ENCODE peak calls at places on chromosome 21, in nine cellular contexts. One of them, this sample, is unnamed.

GRCh38 chr21:39125752-39126485 is 57.3 kb downstream of the PSMG1 start:
- DNase-seq in heart left ventricle: peak
- DNase-seq in mesothelial cell of epicardium: no peak
- DNase-seq in cardiac fibroblast: peak
- DNase-seq in glutamatergic neuron: peak
- DNase-seq in GM20000: peak
- DNase-seq in neural progenitor cell: peak
- DNase-seq in ovary: peak
- DNase-seq in mammary epithelial cell: peak
- DNase-seq in this sample: peak

GRCh38 chr21:19781881-19782652 is 1216.1 kb upstream of the NCAM2 start:
- DNase-seq in heart left ventricle: no peak
- DNase-seq in mesothelial cell of epicardium: no peak
- DNase-seq in cardiac fibroblast: peak
- DNase-seq in glutamatergic neuron: peak
- DNase-seq in GM20000: no peak
- DNase-seq in neural progenitor cell: no peak
- DNase-seq in ovary: no peak
- DNase-seq in mammary epithelial cell: no peak
- DNase-seq in this sample: no peak

GRCh38 chr21:39537571-39537970 is 75.2 kb upstream of the B3GALT5 start:
- DNase-seq in heart left ventricle: no peak
- DNase-seq in mesothelial cell of epicardium: no peak
- DNase-seq in cardiac fibroblast: no peak
- DNase-seq in glutamatergic neuron: no peak
- DNase-seq in GM20000: no peak
- DNase-seq in neural progenitor cell: no peak
- DNase-seq in ovary: no peak
- DNase-seq in mammary epithelial cell: no peak
- DNase-seq in this sample: no peak

GRCh38 chr21:16541366-16541765 is 811.6 kb downstream of the USP25 start:
- DNase-seq in heart left ventricle: no peak
- DNase-seq in mesothelial cell of epicardium: no peak
- DNase-seq in cardiac fibroblast: no peak
- DNase-seq in glutamatergic neuron: no peak
- DNase-seq in GM20000: no peak
- DNase-seq in neural progenitor cell: no peak
- DNase-seq in ovary: no peak
- DNase-seq in mammary epithelial cell: no peak
- DNase-seq in this sample: no peak

GRCh38 chr21:37208056-37208705 is 59.0 kb downstream of the VPS26C start:
- DNase-seq in heart left ventricle: peak
- DNase-seq in mesothelial cell of epicardium: no peak
- DNase-seq in cardiac fibroblast: no peak
- DNase-seq in glutamatergic neuron: peak
- DNase-seq in GM20000: peak
- DNase-seq in neural progenitor cell: no peak
- DNase-seq in ovary: no peak
- DNase-seq in mammary epithelial cell: no peak
- DNase-seq in this sample: no peak

GRCh38 chr21:38679531-38679930 is 126.2 kb upstream of the ETS2 start:
- DNase-seq in heart left ventricle: no peak
- DNase-seq in mesothelial cell of epicardium: no peak
- DNase-seq in cardiac fibroblast: peak
- DNase-seq in glutamatergic neuron: no peak
- DNase-seq in GM20000: peak
- DNase-seq in neural progenitor cell: no peak
- DNase-seq in ovary: no peak
- DNase-seq in mammary epithelial cell: peak
- DNase-seq in this sample: no peak

GRCh38 chr21:24514081-24514733 is 1093.1 kb downstream of the MRPL39 start:
- DNase-seq in heart left ventricle: no peak
- DNase-seq in mesothelial cell of epicardium: no peak
- DNase-seq in cardiac fibroblast: no peak
- DNase-seq in glutamatergic neuron: no peak
- DNase-seq in GM20000: no peak
- DNase-seq in neural progenitor cell: no peak
- DNase-seq in ovary: no peak
- DNase-seq in mammary epithelial cell: no peak
- DNase-seq in this sample: no peak

GRCh38 chr21:39483917-39484316 is 32.1 kb downstream of the SH3BGR start:
- DNase-seq in heart left ventricle: no peak
- DNase-seq in mesothelial cell of epicardium: no peak
- DNase-seq in cardiac fibroblast: peak
- DNase-seq in glutamatergic neuron: no peak
- DNase-seq in GM20000: no peak
- DNase-seq in neural progenitor cell: no peak
- DNase-seq in ovary: no peak
- DNase-seq in mammary epithelial cell: peak
- DNase-seq in this sample: no peak

GRCh38 chr21:41433566-41433965 is 7.5 kb downstream of the MX1 start:
- DNase-seq in heart left ventricle: no peak
- DNase-seq in mesothelial cell of epicardium: no peak
- DNase-seq in cardiac fibroblast: no peak
- DNase-seq in glutamatergic neuron: no peak
- DNase-seq in GM20000: no peak
- DNase-seq in neural progenitor cell: no peak
- DNase-seq in ovary: no peak
- DNase-seq in mammary epithelial cell: no peak
- DNase-seq in this sample: no peak

GRCh38 chr21:37546949-37547614 is 180.5 kb downstream of the DYRK1A start:
- DNase-seq in heart left ventricle: no peak
- DNase-seq in mesothelial cell of epicardium: peak
- DNase-seq in cardiac fibroblast: no peak
- DNase-seq in glutamatergic neuron: no peak
- DNase-seq in GM20000: no peak
- DNase-seq in neural progenitor cell: no peak
- DNase-seq in ovary: no peak
- DNase-seq in mammary epithelial cell: no peak
- DNase-seq in this sample: no peak

GRCh38 chr21:41610042-41610839 is 102.3 kb upstream of the TMPRSS2 start:
- DNase-seq in heart left ventricle: peak
- DNase-seq in mesothelial cell of epicardium: peak
- DNase-seq in cardiac fibroblast: peak
- DNase-seq in glutamatergic neuron: peak
- DNase-seq in GM20000: peak
- DNase-seq in neural progenitor cell: peak
- DNase-seq in ovary: no peak
- DNase-seq in mammary epithelial cell: peak
- DNase-seq in this sample: peak

GRCh38 chr21:41052820-41053555 is 115.0 kb upstream of the BACE2 start:
- DNase-seq in heart left ventricle: no peak
- DNase-seq in mesothelial cell of epicardium: no peak
- DNase-seq in cardiac fibroblast: no peak
- DNase-seq in glutamatergic neuron: peak
- DNase-seq in GM20000: no peak
- DNase-seq in neural progenitor cell: no peak
- DNase-seq in ovary: no peak
- DNase-seq in mammary epithelial cell: no peak
- DNase-seq in this sample: no peak

GRCh38 chr21:24844672-24845071 is 762.6 kb downstream of the MRPL39 start:
- DNase-seq in heart left ventricle: no peak
- DNase-seq in mesothelial cell of epicardium: no peak
- DNase-seq in cardiac fibroblast: no peak
- DNase-seq in glutamatergic neuron: no peak
- DNase-seq in GM20000: no peak
- DNase-seq in neural progenitor cell: no peak
- DNase-seq in ovary: no peak
- DNase-seq in mammary epithelial cell: no peak
- DNase-seq in this sample: no peak

GRCh38 chr21:25501996-25502665 is 105.2 kb downstream of the MRPL39 start:
- DNase-seq in heart left ventricle: no peak
- DNase-seq in mesothelial cell of epicardium: no peak
- DNase-seq in cardiac fibroblast: no peak
- DNase-seq in glutamatergic neuron: no peak
- DNase-seq in GM20000: no peak
- DNase-seq in neural progenitor cell: no peak
- DNase-seq in ovary: no peak
- DNase-seq in mammary epithelial cell: peak
- DNase-seq in this sample: no peak

GRCh38 chr21:41294548-41295231 is 21.9 kb upstream of the FAM3B start:
- DNase-seq in heart left ventricle: no peak
- DNase-seq in mesothelial cell of epicardium: no peak
- DNase-seq in cardiac fibroblast: no peak
- DNase-seq in glutamatergic neuron: no peak
- DNase-seq in GM20000: no peak
- DNase-seq in neural progenitor cell: no peak
- DNase-seq in ovary: no peak
- DNase-seq in mammary epithelial cell: no peak
- DNase-seq in this sample: no peak

GRCh38 chr21:37145635-37146111 is 72.6 kb downstream of the TTC3 start:
- DNase-seq in heart left ventricle: no peak
- DNase-seq in mesothelial cell of epicardium: no peak
- DNase-seq in cardiac fibroblast: peak
- DNase-seq in glutamatergic neuron: no peak
- DNase-seq in GM20000: no peak
- DNase-seq in neural progenitor cell: peak
- DNase-seq in ovary: no peak
- DNase-seq in mammary epithelial cell: peak
- DNase-seq in this sample: no peak

DNA sequence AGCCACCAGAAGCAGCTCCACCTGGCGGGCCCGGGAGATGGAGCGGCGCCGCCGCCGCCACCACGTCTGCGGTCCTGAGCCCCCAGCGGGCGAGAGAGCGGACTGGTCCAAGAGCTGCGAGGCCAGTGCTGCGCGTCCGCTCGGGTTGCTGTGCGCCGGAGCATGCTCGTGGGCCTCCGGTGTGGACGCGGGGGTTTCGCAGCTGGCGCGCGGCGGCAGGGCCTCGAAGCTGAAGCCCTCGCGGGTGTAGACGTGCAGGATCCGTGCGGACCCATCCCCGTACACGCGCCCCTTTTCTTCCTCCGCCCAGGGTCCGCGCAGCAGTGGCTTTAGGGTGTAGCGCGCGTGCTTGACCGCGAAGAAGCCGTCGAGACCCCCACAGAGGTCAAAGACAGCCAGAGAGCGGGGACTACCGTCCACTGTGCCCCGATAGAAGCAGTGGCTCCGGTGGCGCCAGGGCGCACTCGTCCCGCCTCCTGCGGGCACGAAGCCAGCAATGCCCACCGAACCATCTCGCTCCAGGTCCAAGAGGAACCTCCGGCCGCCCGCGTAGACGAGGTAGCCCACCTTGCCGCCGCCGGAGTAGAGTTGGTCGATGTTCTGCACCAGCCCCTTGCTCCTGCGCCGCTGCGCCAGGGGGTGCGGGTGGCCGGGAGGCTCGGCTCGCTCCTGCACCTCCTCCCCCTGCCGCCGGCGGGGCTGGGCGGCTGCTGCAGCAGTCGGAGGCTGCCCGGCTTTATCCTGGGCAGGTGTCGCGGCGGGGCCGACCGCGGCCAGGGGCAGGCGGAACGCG is 1.1 kb downstream of the ADAMTS5 start:
- DNase-seq in heart left ventricle: peak
- DNase-seq in mesothelial cell of epicardium: peak
- DNase-seq in cardiac fibroblast: peak
- DNase-seq in glutamatergic neuron: peak
- DNase-seq in GM20000: peak
- DNase-seq in neural progenitor cell: peak
- DNase-seq in ovary: peak
- DNase-seq in mammary epithelial cell: peak
- DNase-seq in this sample: peak
- TF ChIP-seq CTCF in heart left ventricle: peak
- TF ChIP-seq CTCF in mesothelial cell of epicardium: peak
- TF ChIP-seq CTCF in cardiac fibroblast: no peak
- TF ChIP-seq CTCF in glutamatergic neuron: peak
- TF ChIP-seq CTCF in GM20000: no peak
- TF ChIP-seq CTCF in neural progenitor cell: peak
- TF ChIP-seq CTCF in ovary: peak
- TF ChIP-seq CTCF in mammary epithelial cell: peak
- TF ChIP-seq CTCF in this sample: peak

GRCh38 chr21:28627691-28628090 is 365.0 kb downstream of the LTN1 start:
- DNase-seq in heart left ventricle: no peak
- DNase-seq in mesothelial cell of epicardium: no peak
- DNase-seq in cardiac fibroblast: peak
- DNase-seq in glutamatergic neuron: no peak
- DNase-seq in GM20000: no peak
- DNase-seq in neural progenitor cell: no peak
- DNase-seq in ovary: no peak
- DNase-seq in mammary epithelial cell: no peak
- DNase-seq in this sample: no peak
- TF ChIP-seq CTCF in heart left ventricle: no peak
- TF ChIP-seq CTCF in mesothelial cell of epicardium: no peak
- TF ChIP-seq CTCF in cardiac fibroblast: no peak
- TF ChIP-seq CTCF in glutamatergic neuron: no peak
- TF ChIP-seq CTCF in GM20000: no peak
- TF ChIP-seq CTCF in neural progenitor cell: no peak
- TF ChIP-seq CTCF in ovary: no peak
- TF ChIP-seq CTCF in mammary epithelial cell: no peak
- TF ChIP-seq CTCF in this sample: no peak

GRCh38 chr21:35573472-35574389 is 486.6 kb downstream of the SETD4 start:
- DNase-seq in heart left ventricle: no peak
- DNase-seq in mesothelial cell of epicardium: no peak
- DNase-seq in cardiac fibroblast: peak
- DNase-seq in glutamatergic neuron: no peak
- DNase-seq in GM20000: no peak
- DNase-seq in neural progenitor cell: no peak
- DNase-seq in ovary: no peak
- DNase-seq in mammary epithelial cell: no peak
- DNase-seq in this sample: no peak

GRCh38 chr21:35575280-35575915 is 484.9 kb downstream of the SETD4 start:
- DNase-seq in heart left ventricle: no peak
- DNase-seq in mesothelial cell of epicardium: no peak
- DNase-seq in cardiac fibroblast: peak
- DNase-seq in glutamatergic neuron: no peak
- DNase-seq in GM20000: no peak
- DNase-seq in neural progenitor cell: no peak
- DNase-seq in ovary: no peak
- DNase-seq in mammary epithelial cell: peak
- DNase-seq in this sample: no peak

GRCh38 chr21:35566874-35567273 is 493.5 kb downstream of the SETD4 start:
- DNase-seq in heart left ventricle: no peak
- DNase-seq in mesothelial cell of epicardium: no peak
- DNase-seq in cardiac fibroblast: no peak
- DNase-seq in glutamatergic neuron: no peak
- DNase-seq in GM20000: no peak
- DNase-seq in neural progenitor cell: no peak
- DNase-seq in ovary: no peak
- DNase-seq in mammary epithelial cell: no peak
- DNase-seq in this sample: no peak

DNA sequence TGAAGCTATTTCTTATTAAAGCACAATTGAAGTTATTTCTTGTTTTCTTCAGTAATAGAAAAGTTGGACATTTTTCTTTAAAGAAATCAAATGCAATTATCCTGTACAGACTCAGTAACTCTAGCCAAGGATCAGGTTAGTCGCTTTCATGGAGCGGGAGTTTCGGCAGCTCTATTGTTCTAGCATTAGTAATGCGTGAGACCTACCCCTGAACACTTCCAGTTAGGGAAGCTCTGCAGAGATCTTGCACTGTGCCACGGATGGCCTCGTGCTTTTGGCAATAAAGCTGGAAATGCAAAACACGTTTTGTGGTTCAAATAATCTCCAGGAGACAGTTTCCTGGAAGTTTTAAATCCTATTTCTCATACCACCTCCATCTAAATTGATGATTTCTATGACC is 488.4 kb downstream of the SETD4 start:
- DNase-seq in heart left ventricle: no peak
- DNase-seq in mesothelial cell of epicardium: no peak
- DNase-seq in cardiac fibroblast: no peak
- DNase-seq in glutamatergic neuron: no peak
- DNase-seq in GM20000: no peak
- DNase-seq in neural progenitor cell: peak
- DNase-seq in ovary: no peak
- DNase-seq in mammary epithelial cell: no peak
- DNase-seq in this sample: no peak
- TF ChIP-seq CTCF in heart left ventricle: no peak
- TF ChIP-seq CTCF in mesothelial cell of epicardium: no peak
- TF ChIP-seq CTCF in cardiac fibroblast: no peak
- TF ChIP-seq CTCF in glutamatergic neuron: no peak
- TF ChIP-seq CTCF in GM20000: no peak
- TF ChIP-seq CTCF in neural progenitor cell: no peak
- TF ChIP-seq CTCF in ovary: no peak
- TF ChIP-seq CTCF in mammary epithelial cell: no peak
- TF ChIP-seq CTCF in this sample: no peak

GRCh38 chr21:44952929-44953627 is 13.2 kb downstream of the SLX9 start:
- DNase-seq in heart left ventricle: no peak
- DNase-seq in mesothelial cell of epicardium: no peak
- DNase-seq in cardiac fibroblast: no peak
- DNase-seq in glutamatergic neuron: no peak
- DNase-seq in GM20000: no peak
- DNase-seq in neural progenitor cell: no peak
- DNase-seq in ovary: no peak
- DNase-seq in mammary epithelial cell: no peak
- DNase-seq in this sample: no peak
- TF ChIP-seq CTCF in heart left ventricle: no peak
- TF ChIP-seq CTCF in mesothelial cell of epicardium: no peak
- TF ChIP-seq CTCF in cardiac fibroblast: no peak
- TF ChIP-seq CTCF in glutamatergic neuron: no peak
- TF ChIP-seq CTCF in GM20000: no peak
- TF ChIP-seq CTCF in neural progenitor cell: no peak
- TF ChIP-seq CTCF in ovary: no peak
- TF ChIP-seq CTCF in mammary epithelial cell: no peak
- TF ChIP-seq CTCF in this sample: no peak

This sample was measured in endothelial cell.